ENCODE peak calls at places on chromosomes 3 and 15, in seven cellular contexts. O is iPS DF 6.9, K is HT-29, Q is NCI-H1417, N is iris pigment epithelial cell, I is stomach, C is AG08396. T is an unnamed sample.
A peak's percentile ranks its signal among the peaks of the same experiment; 100 is the strongest.

GRCh38 chr3:95394286-95394685 is 1331.4 kb downstream of the NSUN3 start:
- DNase-seq in O (no peak), K (no peak), Q (no peak), N (no peak), I (no peak), C (no peak), T (no peak)

GRCh38 chr3:53808496-53808895 is 37.7 kb downstream of the CHDH start:
- DNase-seq in O (no peak), K (no peak), Q (no peak), N (no peak), I (no peak), C (no peak), T (no peak)

GRCh38 chr3:189099031-189099471 is 72.7 kb upstream of the TPRG1 start:
- DNase-seq in O (no peak), K (no peak), Q (no peak), N (no peak), I (no peak), C (peak; percentile 20), T (no peak)

GRCh38 chr3:42539871-42540714 is 37.6 kb downstream of the VIPR1 start:
- DNase-seq in O (peak; percentile 87), K (peak; percentile 76), Q (peak; percentile 1), N (peak; percentile 8), I (peak; percentile 79), C (peak; percentile 52), T (no peak)

GRCh38 chr15:100082761-100083402 is 258.9 kb downstream of the ADAMTS17 start:
- DNase-seq in O (no peak), K (no peak), Q (no peak), N (no peak), I (no peak), C (no peak), T (no peak)

GRCh38 chr3:186512570-186513302 is 31.4 kb downstream of the CRYGS start:
- DNase-seq in O (no peak), K (no peak), Q (no peak), N (no peak), I (no peak), C (no peak), T (no peak)

GRCh38 chr3:101673953-101674352 is 3.0 kb downstream of the ZBTB11 start:
- DNase-seq in O (no peak), K (no peak), Q (no peak), N (no peak), I (no peak), C (no peak), T (no peak)

GRCh38 chr15:67456677-67457529 is 64.0 kb upstream of the C15orf61 start:
- DNase-seq in O (peak; percentile 29), K (peak; percentile 95), Q (peak; percentile 69), N (peak; percentile 57), I (peak; percentile 90), C (peak; percentile 78), T (peak; percentile 69)

GRCh38 chr3:134357914-134358811 is 16.1 kb downstream of the AMOTL2 start:
- DNase-seq in O (no peak), K (peak; percentile 59), Q (no peak), N (peak; percentile 96), I (peak; percentile 51), C (peak; percentile 86), T (no peak)